ENCODE peak calls at places on chromosome 5, in six cellular contexts. L is A549, Z is uterus, M is tibial nerve, V is IMR-90, P is adrenal gland. W is an unnamed sample.

GRCh38 chr5:96026334-96027065 is 64.8 kb upstream of the ELL2 start:
- DNase-seq in L (no peak), Z (no peak), P (no peak), M (no peak), V (peak), W (no peak)

GRCh38 chr5:96881511-96882115 is 5.3 kb downstream of the ERAP2 start:
- DNase-seq in P (no peak), V (peak), Z (no peak), M (no peak), L (no peak), W (no peak)

GRCh38 chr5:151298063-151298462 is 5.5 kb downstream of the SLC36A3 start:
- DNase-seq in L (peak), P (peak), Z (no peak), V (peak), M (peak), W (peak)

GRCh38 chr5:107985144-107985543 is 314.4 kb upstream of the EFNA5 start:
- DNase-seq in V (no peak), M (peak), P (peak), L (no peak), Z (no peak), W (peak)

GRCh38 chr5:2303391-2304100 is 420.8 kb upstream of the IRX4 start:
- DNase-seq in Z (no peak), P (no peak), L (no peak), M (no peak), V (no peak), W (no peak)

GRCh38 chr5:78221964-78222451 is 72.5 kb downstream of the AP3B1 start:
- DNase-seq in L (no peak), M (no peak), Z (no peak), V (peak), P (no peak), W (peak)

GRCh38 chr5:111733571-111733970 is 23.4 kb downstream of the NREP start:
- DNase-seq in M (no peak), Z (no peak), L (no peak), P (no peak), V (no peak), W (no peak)

GRCh38 chr5:9885164-9885563 is 255.0 kb upstream of the TAS2R1 start:
- DNase-seq in L (no peak), V (no peak), P (no peak), M (no peak), Z (no peak), W (no peak)

GRCh38 chr5:122874179-122874875 is 28.9 kb downstream of the SNX24 start:
- DNase-seq in L (no peak), M (no peak), Z (no peak), P (no peak), V (peak), W (peak)

GRCh38 chr5:110002652-110003051 is 312.9 kb downstream of the MAN2A1 start:
- DNase-seq in Z (no peak), P (no peak), L (no peak), V (no peak), M (no peak), W (no peak)

GRCh38 chr5:110007101-110007500 is 317.4 kb downstream of the MAN2A1 start:
- DNase-seq in L (no peak), Z (no peak), M (no peak), V (no peak), P (no peak), W (no peak)

GRCh38 chr5:110013042-110013441 is 323.3 kb downstream of the MAN2A1 start:
- DNase-seq in P (no peak), Z (no peak), M (no peak), V (no peak), L (no peak), W (no peak)

DNA sequence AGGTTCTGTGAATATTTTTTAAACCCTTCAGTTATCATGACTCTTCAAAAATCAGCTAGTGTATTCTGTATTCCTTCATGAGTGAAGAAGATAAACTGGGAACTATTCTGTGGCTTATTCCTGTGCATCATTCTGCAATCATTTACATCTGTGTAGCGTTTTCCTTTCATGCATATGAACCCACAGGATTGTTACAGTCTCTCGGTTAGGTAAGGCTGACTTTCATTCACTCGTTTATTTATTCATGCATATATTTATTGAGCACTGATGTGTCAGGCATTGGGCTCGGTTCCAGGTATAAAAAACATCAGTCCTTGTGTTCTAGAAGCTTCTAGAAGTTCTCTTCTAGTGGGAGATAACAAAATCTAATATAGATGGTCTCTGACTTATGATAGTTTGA is 318.4 kb downstream of the MAN2A1 start:
- DNase-seq in Z (no peak), M (no peak), P (no peak), L (no peak), V (no peak), W (no peak)
- TF ChIP-seq POLR2A in Z (no peak), M (no peak), P (no peak), L (no peak), V (no peak), W (no peak)

GRCh38 chr5:36870399-36871040 is 6.0 kb upstream of the NIPBL start:
- DNase-seq in L (peak), V (peak), M (no peak), P (no peak), Z (no peak), W (peak)
- TF ChIP-seq POLR2A in L (no peak), V (no peak), M (no peak), P (no peak), Z (no peak), W (no peak)

GRCh38 chr5:14131855-14132503 is 11.2 kb upstream of the TRIO start:
- DNase-seq in M (no peak), Z (no peak), L (no peak), P (no peak), V (no peak), W (no peak)
- TF ChIP-seq POLR2A in M (no peak), Z (no peak), L (no peak), P (no peak), V (no peak), W (no peak)

GRCh38 chr5:172833691-172834569 is at the start of gene ERGIC1:
- DNase-seq in L (peak), P (peak), Z (peak), V (peak), M (peak), W (peak)
- TF ChIP-seq POLR2A in L (peak), P (peak), Z (peak), V (peak), M (peak), W (no peak)

GRCh38 chr5:156815988-156816599 is 34.0 kb upstream of the PPP1R2B start:
- DNase-seq in M (no peak), L (peak), Z (no peak), V (peak), P (peak), W (peak)

GRCh38 chr5:156812959-156813358 is 37.1 kb upstream of the PPP1R2B start:
- DNase-seq in M (no peak), P (no peak), V (no peak), L (no peak), Z (no peak), W (no peak)
- TF ChIP-seq POLR2A in M (no peak), P (no peak), V (no peak), L (no peak), Z (no peak), W (no peak)

DNA sequence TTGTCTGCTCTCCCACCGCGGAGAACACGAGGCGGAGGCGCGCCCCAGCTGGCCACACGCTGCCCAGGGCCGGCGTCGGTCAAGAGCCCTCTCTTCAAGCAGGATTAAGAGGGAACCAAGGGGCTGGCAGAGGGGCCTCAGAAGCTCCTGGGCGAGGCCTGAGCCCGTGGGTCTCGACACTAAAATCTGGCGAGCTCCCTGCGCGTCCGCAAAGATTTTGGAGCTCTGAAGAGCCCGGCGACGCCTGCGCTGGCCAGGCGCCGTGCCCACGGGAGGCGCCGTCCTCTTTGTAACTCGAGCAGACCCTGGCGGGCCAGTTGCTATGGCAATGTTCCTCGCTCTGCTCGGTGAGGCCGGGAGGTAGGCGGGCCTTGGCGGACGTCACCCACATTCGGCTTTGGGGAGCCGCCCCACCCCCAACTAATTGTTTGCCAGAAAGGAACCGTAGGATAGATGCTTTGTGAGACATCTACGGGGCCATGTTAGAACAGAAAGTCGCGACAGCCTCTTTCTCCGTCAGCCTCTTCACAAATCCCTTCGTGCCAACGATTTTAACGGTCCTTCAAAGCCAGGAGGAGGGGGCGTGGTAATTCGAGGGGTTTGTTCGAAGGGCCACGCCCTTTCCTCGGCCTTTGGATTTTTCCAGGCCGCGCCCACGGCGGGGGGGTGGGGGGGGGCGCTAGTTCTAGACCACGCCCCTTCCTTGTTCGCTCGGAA is 735 bp upstream of the CNOT8 start:
- DNase-seq in V (peak), Z (peak), M (peak), P (peak), L (peak), W (peak)
- TF ChIP-seq POLR2A in V (peak), Z (no peak), M (peak), P (peak), L (peak), W (no peak)

GRCh38 chr5:177469061-177469628 is 4.3 kb downstream of the DBN1 start:
- DNase-seq in M (no peak), V (no peak), P (no peak), L (no peak), Z (no peak), W (no peak)
- TF ChIP-seq POLR2A in M (no peak), V (peak), P (no peak), L (no peak), Z (no peak), W (no peak)

GRCh38 chr5:34658023-34658422 is 1.9 kb downstream of the RAI14 start:
- DNase-seq in M (no peak), P (no peak), Z (no peak), V (peak), L (peak), W (no peak)

GRCh38 chr5:34655354-34655991 is 655 bp upstream of the RAI14 start:
- DNase-seq in L (peak), V (peak), Z (peak), M (peak), P (peak), W (peak)

GRCh38 chr5:34657550-34657921 is 1.4 kb downstream of the RAI14 start:
- DNase-seq in V (peak), M (no peak), P (peak), Z (peak), L (peak), W (no peak)

GRCh38 chr5:34656700-34657549 is 797 bp downstream of the RAI14 start:
- DNase-seq in M (no peak), L (peak), Z (peak), P (peak), V (no peak), W (no peak)

DNA sequence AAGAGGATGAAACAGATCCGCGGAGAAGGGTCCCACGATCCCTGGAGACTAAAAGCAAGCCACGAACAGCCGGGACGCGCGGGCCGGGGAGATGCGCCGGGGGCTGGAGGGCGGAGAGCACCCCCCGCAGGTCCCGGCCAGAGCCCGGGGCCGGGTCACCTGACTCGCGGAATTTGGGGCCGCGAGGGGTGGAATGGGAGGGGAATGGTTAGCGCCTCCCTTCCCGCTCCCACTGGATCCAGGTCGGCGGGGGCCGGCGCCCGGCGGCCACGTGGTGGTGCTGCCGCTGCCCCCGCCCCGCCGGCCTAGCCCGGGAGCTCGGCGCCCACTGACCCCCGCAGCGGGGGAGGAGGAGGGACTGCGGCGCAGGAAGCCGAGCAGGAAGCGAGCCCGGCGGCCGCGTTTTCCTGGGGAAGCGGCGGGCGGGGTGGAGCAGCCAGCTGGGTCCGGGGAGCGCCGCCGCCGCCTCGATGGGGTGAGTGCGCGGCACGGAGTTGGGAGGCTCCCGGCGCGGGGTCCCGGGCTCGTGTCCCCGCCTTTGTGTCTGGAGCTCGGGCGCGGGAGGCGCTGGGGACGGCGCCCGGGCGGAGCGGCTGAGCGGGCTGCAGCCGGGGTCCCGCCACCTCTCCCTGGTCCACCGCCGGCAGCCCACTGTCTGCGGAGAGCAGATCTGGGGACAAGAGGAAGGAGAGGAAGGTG is at the start of gene RAI14:
- DNase-seq in Z (peak), M (peak), P (peak), L (peak), V (peak), W (no peak)
- TF ChIP-seq POLR2A in Z (peak), M (peak), P (peak), L (peak), V (peak), W (no peak)